ENCODE peak calls at places on chromosomes 3 and 15, in five cellular contexts. E is ELF-1; D is HTR-8/SVneo; A is stimulated activated naive CD8-positive, alpha-beta T cell treated with anti-CD3 and anti-CD28 coated beads, Interleukin-15, Interleukin-2, amounts not matched to agents 100 U/mL and 50 U/mL, for 24 hours; S is naive thymus-derived CD8-positive, alpha-beta T cell. W is an unnamed sample.

GRCh38 chr15:72923304-72923703 is 129.0 kb upstream of the NEO1 start:
- DNase-seq in E (peak; percentile 23), D (no peak), A (no peak), S (no peak), W (no peak)

GRCh38 chr15:50452927-50453326 is 28.7 kb downstream of the USP8 start:
- DNase-seq in E (no peak), D (no peak), A (no peak), S (no peak), W (no peak)

GRCh38 chr3:183116051-183116614 is 16.8 kb upstream of the MCCC1 start:
- DNase-seq in E (peak; percentile 88), D (peak; percentile 55), A (peak; percentile 65), S (peak; percentile 61), W (peak; percentile 13)

GRCh38 chr3:180335056-180335455 is 266.9 kb upstream of the TTC14 start:
- DNase-seq in E (no peak), D (no peak), A (no peak), S (no peak), W (no peak)

GRCh38 chr3:2706144-2706835 is 403.9 kb downstream of the IL5RA start:
- DNase-seq in E (no peak), D (no peak), A (no peak), S (no peak), W (no peak)

GRCh38 chr3:27532931-27533607 is 48.9 kb upstream of the SLC4A7 start:
- DNase-seq in E (peak; percentile 39), D (no peak), A (no peak), S (no peak), W (no peak)

GRCh38 chr3:11909726-11910125 is 63.0 kb upstream of the TAMM41 start:
- DNase-seq in E (no peak), D (no peak), A (no peak), S (no peak), W (no peak)

GRCh38 chr3:135887220-135887619 is 78.3 kb upstream of the PPP2R3A start:
- DNase-seq in E (no peak), D (no peak), A (no peak), S (no peak), W (no peak)

GRCh38 chr3:73235768-73236167 is 174.3 kb downstream of the EBLN2 start:
- DNase-seq in E (no peak), D (no peak), A (no peak), S (no peak), W (no peak)

GRCh38 chr3:46378426-46378942 is 7.7 kb downstream of the CCR5 start:
- DNase-seq in E (peak; percentile 65), D (no peak), A (peak; percentile 78), S (peak; percentile 55), W (peak; percentile 49)

GRCh38 chr3:106332884-106333283 is 464.1 kb upstream of the CBLB start:
- DNase-seq in E (no peak), D (peak; percentile 2), A (peak; percentile 58), S (no peak), W (no peak)

GRCh38 chr3:119295816-119296484 is 1.8 kb downstream of the ARHGAP31 start:
- DNase-seq in E (no peak), D (no peak), A (no peak), S (no peak), W (peak; percentile 3)

GRCh38 chr15:49063402-49064280 is 17.4 kb upstream of the SECISBP2L start:
- DNase-seq in E (peak; percentile 51), D (no peak), A (no peak), S (no peak), W (no peak)

GRCh38 chr3:23219552-23219951 is 16.4 kb downstream of the UBE2E2 start:
- DNase-seq in E (no peak), D (no peak), A (no peak), S (no peak), W (no peak)

GRCh38 chr3:105752791-105753415 is 115.9 kb downstream of the CBLB start:
- DNase-seq in E (peak; percentile 6), D (peak; percentile 15), A (no peak), S (peak; percentile 46), W (peak; percentile 81)

GRCh38 chr3:51982352-51982837 is 940 bp upstream of the ACY1 start:
- DNase-seq in E (peak; percentile 84), D (peak; percentile 75), A (peak; percentile 60), S (no peak), W (no peak)

GRCh38 chr3:4740397-4741105 is 238.7 kb upstream of the BHLHE40 start:
- DNase-seq in E (no peak), D (no peak), A (peak; percentile 28), S (no peak), W (no peak)

GRCh38 chr15:90230071-90230494 is 3.7 kb downstream of the CIB1 start:
- DNase-seq in E (no peak), D (no peak), A (no peak), S (no peak), W (no peak)

GRCh38 chr3:139975592-139976360 is 40.8 kb downstream of the CLSTN2 start:
- DNase-seq in E (no peak), D (no peak), A (no peak), S (no peak), W (no peak)

W was measured in CD4-positive, alpha-beta memory T cell.